ENCODE peak calls at places on chromosomes 11 and 22, in four cellular contexts. B is uterus, V is PC-9, K is prostate gland. U is an unnamed sample.

GRCh38 chr22:20243545-20244249 is 24.4 kb downstream of the RTN4R start:
- DNase-seq in K (peak), B (peak), V (no peak), U (no peak)

GRCh38 chr11:127804775-127805446 is 782.4 kb downstream of the ETS1 start:
- DNase-seq in V (no peak), K (peak), B (no peak), U (no peak)

GRCh38 chr11:75668508-75669297 is at the start of gene MAP6:
- DNase-seq in K (no peak), B (peak), V (no peak), U (no peak)

GRCh38 chr22:47133263-47133662 is 370.8 kb downstream of the TBC1D22A start:
- DNase-seq in K (no peak), V (no peak), B (no peak), U (no peak)

GRCh38 chr22:18954333-18954732 is 18.2 kb upstream of the PRODH start:
- DNase-seq in B (peak), K (peak), V (no peak), U (no peak)

GRCh38 chr11:126880872-126881271 is 119.7 kb downstream of the KIRREL3 start:
- DNase-seq in K (no peak), B (no peak), V (no peak), U (no peak)

GRCh38 chr22:40128989-40129388 is 48.7 kb upstream of the TNRC6B start:
- DNase-seq in K (no peak), V (no peak), B (no peak), U (no peak)

GRCh38 chr11:60899021-60899936 is 7.1 kb downstream of the PRPF19 start:
- DNase-seq in V (peak), B (no peak), K (peak), U (peak)

GRCh38 chr11:34968862-34969261 is 52.4 kb downstream of the PDHX start:
- DNase-seq in B (no peak), K (no peak), V (no peak), U (no peak)

GRCh38 chr11:111871693-111872161 is 346 bp upstream of the ALG9 start:
- DNase-seq in K (no peak), B (no peak), V (no peak), U (no peak)

GRCh38 chr11:8277691-8278090 is 14.0 kb upstream of the LMO1 start:
- DNase-seq in B (no peak), V (no peak), K (no peak), U (peak)

GRCh38 chr11:103536335-103536722 is 427.1 kb downstream of the DYNC2H1 start:
- DNase-seq in B (no peak), K (no peak), V (no peak), U (no peak)

GRCh38 chr11:134529212-134530096 is 117.4 kb upstream of the B3GAT1 start:
- DNase-seq in K (no peak), B (no peak), V (no peak), U (no peak)

GRCh38 chr22:30423296-30423958 is 2.1 kb upstream of the MTFP1 start:
- DNase-seq in B (no peak), K (peak), V (no peak), U (no peak)

GRCh38 chr11:71990721-71991120 is 8.0 kb upstream of the IL18BP start:
- DNase-seq in B (no peak), K (no peak), V (no peak), U (no peak)

GRCh38 chr11:116721983-116722382 is 50.8 kb downstream of the BUD13 start:
- DNase-seq in B (no peak), K (no peak), V (no peak), U (no peak)

GRCh38 chr11:105466582-105467228 is 143.2 kb upstream of the GRIA4 start:
- DNase-seq in V (peak), B (no peak), K (no peak), U (peak)

GRCh38 chr11:108591893-108592292 is 1.7 kb downstream of the EXPH5 start:
- DNase-seq in B (no peak), K (no peak), V (no peak), U (no peak)

GRCh38 chr11:134412508-134413333 is 679 bp upstream of the B3GAT1 start:
- DNase-seq in B (no peak), V (no peak), K (no peak), U (no peak)

GRCh38 chr11:95790933-95791247 is 592 bp downstream of the CEP57 start:
- DNase-seq in K (peak), B (peak), V (peak), U (peak)

GRCh38 chr11:66111158-66111557 is 41.1 kb downstream of the PACS1 start:
- DNase-seq in B (no peak), K (no peak), V (no peak), U (no peak)

GRCh38 chr11:76629133-76629852 is 41.3 kb downstream of the LRRC32 start:
- DNase-seq in B (peak), V (no peak), K (no peak), U (no peak)

GRCh38 chr22:35198738-35199137 is 58.6 kb upstream of the HMGXB4 start:
- DNase-seq in K (no peak), B (no peak), V (no peak), U (no peak)

GRCh38 chr22:37462983-37463382 is 23.2 kb downstream of the MFNG start:
- DNase-seq in K (no peak), B (no peak), V (no peak), U (no peak)

GRCh38 chr11:9774109-9774508 is 110.2 kb downstream of the SWAP70 start:
- DNase-seq in V (no peak), B (no peak), K (no peak), U (no peak)

GRCh38 chr11:77035580-77035979 is 1.4 kb downstream of the B3GNT6 start:
- DNase-seq in B (no peak), K (no peak), V (peak), U (no peak)

GRCh38 chr11:74288161-74288560 is 23.3 kb downstream of the P4HA3 start:
- DNase-seq in K (no peak), V (peak), B (peak), U (peak)

GRCh38 chr11:126746443-126746842 is 254.1 kb downstream of the KIRREL3 start:
- DNase-seq in B (no peak), V (no peak), K (no peak), U (no peak)

GRCh38 chr11:73321342-73322110 is 13.4 kb downstream of the ARHGEF17 start:
- DNase-seq in K (no peak), V (no peak), B (peak), U (no peak)

GRCh38 chr11:73651661-73652045 is 5.3 kb downstream of the PLEKHB1 start:
- DNase-seq in K (no peak), V (no peak), B (no peak), U (no peak)

GRCh38 chr11:60422609-60423008 is 6.8 kb upstream of the MS4A5 start:
- DNase-seq in K (no peak), V (no peak), B (no peak), U (no peak)

GRCh38 chr11:559712-560304 is 730 bp downstream of the LMNTD2 start:
- DNase-seq in B (no peak), K (no peak), V (no peak), U (no peak)

GRCh38 chr22:29524440-29525191 is 28.9 kb downstream of the THOC5 start:
- DNase-seq in K (peak), V (no peak), B (no peak), U (peak)

GRCh38 chr11:69127091-69127850 is 28.5 kb upstream of the SMIM38 start:
- DNase-seq in K (no peak), B (no peak), V (no peak), U (no peak)

DNA sequence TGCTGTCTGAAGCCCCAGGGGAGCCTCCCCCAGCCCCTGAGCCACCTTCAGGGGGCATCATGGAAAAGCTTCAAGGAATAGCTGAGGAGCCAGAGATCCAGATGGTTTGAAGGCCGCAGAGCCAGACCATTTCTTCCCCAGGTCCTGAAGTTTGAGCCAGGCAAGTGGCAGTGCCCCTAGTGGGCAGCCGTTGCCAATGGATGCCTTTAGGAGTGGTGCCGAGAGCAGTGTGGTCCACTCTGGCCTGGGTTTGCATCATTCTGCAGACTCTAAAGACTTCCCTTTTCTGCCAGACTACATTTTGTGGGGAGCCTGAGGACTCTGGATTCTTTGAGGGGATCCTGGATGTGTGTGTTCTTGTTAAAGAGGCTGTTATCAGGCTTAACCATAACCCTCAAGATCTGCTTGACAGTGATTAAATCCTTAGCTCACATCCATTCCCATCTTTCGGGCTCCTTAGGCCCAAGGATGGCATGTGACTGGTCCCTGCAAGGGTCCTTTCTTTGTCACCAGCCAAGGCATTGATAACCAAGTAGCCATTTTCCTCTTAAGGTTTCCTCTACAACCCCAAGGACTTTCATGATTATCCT is 13.1 kb downstream of the HINFP start:
- DNase-seq in B (no peak), V (no peak), K (no peak), U (no peak)
- TF ChIP-seq CTCF in B (peak), V (peak), K (peak), U (peak)

GRCh38 chr11:67468835-67469811 is at the start of gene TMEM134:
- DNase-seq in K (peak), V (peak), B (peak), U (peak)
- H3K27ac ChIP-seq in K (peak), V (peak), B (peak), U (peak)

DNA sequence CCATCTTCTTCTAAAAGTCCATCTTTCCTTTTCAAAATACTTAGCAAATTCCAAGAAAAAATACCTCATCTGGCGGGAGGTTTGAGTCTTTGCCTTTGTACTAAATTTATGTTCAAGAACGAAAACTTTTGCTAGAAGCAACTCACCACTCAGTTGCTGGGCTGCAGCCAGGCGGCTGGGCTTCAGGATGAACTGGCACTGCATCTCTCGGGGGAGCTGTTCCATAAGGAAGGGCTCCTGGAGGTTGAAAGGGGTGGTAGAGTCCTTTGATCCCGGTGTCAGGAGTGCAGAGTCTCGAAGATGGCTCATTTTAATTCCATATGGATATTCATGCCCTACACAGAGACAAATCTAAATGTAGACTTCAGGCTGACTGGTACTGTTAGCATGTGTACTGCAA is 105.8 kb downstream of the ARHGAP20 start:
- DNase-seq in V (no peak), B (no peak), K (no peak), U (no peak)
- TF ChIP-seq CTCF in V (no peak), B (no peak), K (no peak), U (no peak)

GRCh38 chr11:64793271-64794160 is 9.5 kb downstream of the MAP4K2 start:
- DNase-seq in K (no peak), V (no peak), B (no peak), U (no peak)
- H3K27ac ChIP-seq in K (no peak), V (no peak), B (no peak), U (no peak)

U was measured in foreskin keratinocyte.